ENCODE peak calls at places on chromosomes 5 and 9, in ten cellular contexts. S, R, X, A, W, K, F, I, P and J are unnamed samples.

GRCh38 chr5:12934722-12935121 is 1009.8 kb downstream of the DNAH5 start:
- DNase-seq in W (no peak), R (no peak), A (no peak), P (no peak), F (peak), K (no peak), S (no peak), X (no peak), I (no peak), J (no peak)

GRCh38 chr5:138653502-138653901 is 78.3 kb upstream of the HSPA9 start:
- DNase-seq in I (no peak), K (no peak), F (peak), R (peak), W (no peak), S (no peak), P (no peak), X (no peak), A (peak), J (peak)

GRCh38 chr9:118522093-118523028 is 818.2 kb downstream of the TLR4 start:
- DNase-seq in F (peak), K (peak), I (peak), X (peak), R (peak), P (peak), S (no peak), W (peak), A (peak), J (peak)

GRCh38 chr9:123662057-123662776 is 267.7 kb downstream of the DENND1A start:
- DNase-seq in X (no peak), R (no peak), P (no peak), A (no peak), W (no peak), K (no peak), F (no peak), I (no peak), S (no peak), J (no peak)

GRCh38 chr5:125137535-125137934 is 391.1 kb upstream of the ZNF608 start:
- DNase-seq in K (no peak), R (peak), X (no peak), F (no peak), W (no peak), S (no peak), P (no peak), A (no peak), I (no peak), J (no peak)

GRCh38 chr5:137372386-137373160 is 126.6 kb downstream of the SPOCK1 start:
- DNase-seq in W (no peak), X (no peak), I (no peak), K (no peak), S (no peak), F (no peak), P (no peak), R (no peak), A (peak), J (no peak)

GRCh38 chr9:16680965-16681658 is 189.4 kb downstream of the BNC2 start:
- DNase-seq in S (no peak), R (peak), I (no peak), K (no peak), X (no peak), W (no peak), A (peak), P (no peak), F (no peak), J (peak)

GRCh38 chr9:90898229-90898628 is 96.6 kb downstream of the SYK start:
- DNase-seq in P (no peak), X (no peak), S (no peak), W (no peak), F (no peak), K (no peak), A (peak), R (peak), I (no peak), J (no peak)

GRCh38 chr9:27426717-27427645 is 97.1 kb upstream of the IFNK start:
- DNase-seq in X (no peak), W (no peak), A (no peak), F (peak), I (no peak), K (no peak), R (peak), P (peak), S (no peak), J (no peak)

GRCh38 chr9:72788966-72789365 is 163.9 kb downstream of the ALDH1A1 start:
- DNase-seq in I (no peak), P (no peak), F (no peak), X (no peak), S (no peak), K (no peak), W (no peak), A (no peak), R (no peak), J (no peak)

GRCh38 chr5:128091579-128091978 is 8.0 kb downstream of the SLC12A2 start:
- DNase-seq in P (no peak), R (no peak), S (no peak), W (no peak), A (no peak), I (no peak), K (no peak), F (no peak), X (no peak), J (no peak)

GRCh38 chr9:113125636-113126035 is 25.2 kb upstream of the SLC31A2 start:
- DNase-seq in F (no peak), S (no peak), I (no peak), P (no peak), R (no peak), K (no peak), A (no peak), W (no peak), X (no peak), J (no peak)

GRCh38 chr5:54667136-54667535 is 149.6 kb downstream of the SNX18 start:
- DNase-seq in W (no peak), P (no peak), R (peak), S (no peak), I (no peak), F (no peak), K (no peak), X (no peak), A (no peak), J (no peak)

GRCh38 chr5:35832757-35833156 is 23.9 kb upstream of the IL7R start:
- DNase-seq in X (no peak), R (no peak), A (no peak), S (no peak), I (no peak), P (no peak), W (no peak), K (no peak), F (no peak), J (no peak)

GRCh38 chr5:120240716-120241115 is 223.4 kb upstream of the PRR16 start:
- DNase-seq in X (no peak), A (peak), F (no peak), K (no peak), I (no peak), R (peak), P (no peak), W (no peak), S (no peak), J (no peak)

GRCh38 chr5:180820788-180821321 is 18.2 kb upstream of the MGAT1 start:
- DNase-seq in I (no peak), K (peak), A (peak), P (no peak), X (no peak), F (no peak), W (no peak), R (no peak), S (no peak), J (no peak)

GRCh38 chr9:127537014-127537413 is 75.1 kb upstream of the STXBP1 start:
- DNase-seq in I (peak), P (no peak), W (no peak), F (no peak), K (peak), S (no peak), R (peak), A (peak), X (no peak), J (no peak)

GRCh38 chr9:107337676-107338590 is 54.9 kb downstream of the RAD23B start:
- DNase-seq in P (no peak), S (no peak), W (no peak), I (no peak), A (peak), X (no peak), R (no peak), K (no peak), F (no peak), J (no peak)

GRCh38 chr9:12923472-12924009 is 148.7 kb downstream of the LURAP1L start:
- DNase-seq in P (no peak), X (peak), A (peak), S (peak), R (peak), W (peak), I (peak), F (peak), K (peak), J (peak)

GRCh38 chr9:72526901-72527800 is 5.7 kb downstream of the TMC1 start:
- DNase-seq in S (peak), A (peak), K (peak), X (peak), R (peak), I (peak), P (peak), W (peak), F (peak), J (peak)

GRCh38 chr5:150558088-150558621 is 50.2 kb downstream of the NDST1 start:
- DNase-seq in R (no peak), I (no peak), X (no peak), S (no peak), W (no peak), P (no peak), A (no peak), K (no peak), F (no peak), J (no peak)

GRCh38 chr9:21153688-21154608 is 12.3 kb upstream of the IFNW1 start:
- DNase-seq in S (no peak), A (peak), I (no peak), F (peak), K (no peak), R (peak), P (no peak), W (peak), X (no peak), J (peak)

GRCh38 chr5:119655081-119655480 is 25.7 kb downstream of the FAM170A start:
- DNase-seq in I (no peak), X (no peak), S (no peak), K (no peak), W (peak), R (peak), A (no peak), P (no peak), F (peak), J (no peak)

GRCh38 chr9:72680593-72681317 is 159.3 kb downstream of the TMC1 start:
- DNase-seq in W (no peak), F (no peak), X (no peak), P (peak), K (no peak), R (no peak), S (no peak), A (no peak), I (no peak), J (no peak)

GRCh38 chr5:20619606-20620005 is 631.6 kb upstream of the CDH18 start:
- DNase-seq in F (no peak), K (no peak), P (no peak), R (no peak), A (no peak), I (no peak), X (no peak), S (no peak), W (no peak), J (no peak)

GRCh38 chr5:65059681-65060598 is 291.2 kb downstream of the CWC27 start:
- DNase-seq in F (peak), K (no peak), R (peak), S (no peak), A (peak), P (no peak), W (no peak), X (no peak), I (no peak), J (no peak)

GRCh38 chr9:94084314-94084713 is at the start of gene PTPDC1:
- DNase-seq in F (peak), P (peak), S (no peak), R (peak), X (peak), A (peak), I (no peak), K (no peak), W (no peak), J (peak)

GRCh38 chr9:110911659-110912473 is 126.4 kb downstream of the LPAR1 start:
- DNase-seq in P (no peak), S (no peak), W (no peak), A (peak), X (no peak), I (no peak), R (peak), F (peak), K (no peak), J (no peak)

GRCh38 chr5:31581498-31582099 is 49.5 kb downstream of the C5orf22 start:
- DNase-seq in W (no peak), K (no peak), P (no peak), X (no peak), I (no peak), S (no peak), R (peak), F (peak), A (peak), J (no peak)

GRCh38 chr9:116101516-116101915 is 52.1 kb upstream of the PAPPA start:
- DNase-seq in A (peak), K (no peak), S (no peak), I (no peak), W (no peak), X (no peak), P (no peak), R (peak), F (peak), J (no peak)

GRCh38 chr5:154625031-154625430 is 130.1 kb upstream of the LARP1 start:
- DNase-seq in K (no peak), I (no peak), W (no peak), X (no peak), R (no peak), P (no peak), A (no peak), F (no peak), S (no peak), J (no peak)

GRCh38 chr9:34623386-34624235 is 3.3 kb upstream of the DCTN3 start:
- DNase-seq in P (no peak), K (no peak), I (no peak), A (no peak), R (no peak), F (no peak), W (no peak), S (no peak), X (no peak), J (no peak)

GRCh38 chr5:36573441-36573840 is 33.0 kb upstream of the SLC1A3 start:
- DNase-seq in W (no peak), S (no peak), X (no peak), I (no peak), K (no peak), F (peak), A (peak), R (peak), P (no peak), J (peak)

GRCh38 chr5:16321284-16321683 is 141.7 kb upstream of the MARCHF11 start:
- DNase-seq in A (no peak), W (no peak), P (no peak), K (no peak), I (no peak), F (no peak), R (no peak), S (no peak), X (no peak), J (no peak)

DNA sequence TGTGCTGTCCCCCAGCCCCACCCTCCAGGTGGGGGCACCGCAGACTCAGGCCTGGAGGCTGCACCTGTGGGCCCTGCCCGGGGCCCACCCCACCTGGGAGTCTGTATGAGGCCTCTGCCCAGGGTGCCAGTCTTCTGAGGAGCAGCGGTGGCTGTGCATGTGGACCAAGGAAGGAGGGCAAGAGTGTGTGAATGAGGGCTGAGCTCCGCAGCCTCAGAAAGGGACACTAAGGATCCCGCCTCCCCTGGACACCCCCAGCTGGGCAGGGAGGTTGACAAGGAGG is 19.1 kb downstream of the FGD3 start:
- DNase-seq in K (no peak), W (no peak), R (no peak), P (no peak), X (no peak), I (no peak), A (no peak), S (no peak), F (no peak), J (no peak)
- H3K4me3 ChIP-seq in K (no peak), W (peak), R (no peak), P (no peak), X (no peak), I (no peak), A (no peak), S (peak), F (no peak), J (no peak)

DNA sequence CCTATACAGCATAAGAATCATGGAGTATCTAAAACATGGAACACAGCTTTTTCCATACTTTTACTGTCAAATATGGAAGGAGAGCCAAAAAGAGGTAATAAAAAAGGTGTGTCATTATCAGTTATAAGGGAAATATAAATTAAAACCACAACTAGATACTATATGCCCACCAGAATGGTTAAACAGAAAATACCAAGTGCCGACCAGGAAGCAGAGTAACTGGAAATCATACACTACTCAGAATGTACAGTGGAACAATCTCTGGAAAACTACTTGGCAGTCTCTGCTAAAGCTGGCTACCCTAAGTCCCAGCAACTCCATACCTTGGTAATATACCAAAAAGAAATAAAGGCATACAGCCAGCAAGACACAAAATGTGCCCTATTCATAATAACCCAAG is 2.4 kb downstream of the PAIP1 start:
- DNase-seq in S (no peak), X (no peak), I (no peak), K (no peak), R (no peak), W (no peak), P (no peak), F (no peak), A (no peak), J (no peak)
- H3K4me3 ChIP-seq in S (no peak), X (peak), I (no peak), K (no peak), R (peak), W (no peak), P (peak), F (peak), A (peak), J (no peak)

GRCh38 chr5:82360043-82360442 is 81.9 kb upstream of the RPS23 start:
- DNase-seq in R (no peak), F (no peak), K (no peak), A (no peak), W (no peak), P (no peak), I (no peak), X (no peak), S (no peak), J (no peak)

GRCh38 chr5:82356808-82357671 is 78.9 kb upstream of the RPS23 start:
- DNase-seq in I (peak), P (no peak), X (peak), F (peak), S (peak), W (peak), A (peak), R (peak), K (peak), J (peak)

GRCh38 chr5:82358454-82358853 is 80.3 kb upstream of the RPS23 start:
- DNase-seq in F (peak), P (no peak), R (peak), S (no peak), X (no peak), K (no peak), I (no peak), W (no peak), A (peak), J (no peak)

GRCh38 chr5:82355921-82356454 is 77.8 kb upstream of the RPS23 start:
- DNase-seq in R (no peak), S (no peak), K (no peak), I (peak), F (no peak), X (no peak), A (peak), P (no peak), W (no peak), J (peak)

DNA sequence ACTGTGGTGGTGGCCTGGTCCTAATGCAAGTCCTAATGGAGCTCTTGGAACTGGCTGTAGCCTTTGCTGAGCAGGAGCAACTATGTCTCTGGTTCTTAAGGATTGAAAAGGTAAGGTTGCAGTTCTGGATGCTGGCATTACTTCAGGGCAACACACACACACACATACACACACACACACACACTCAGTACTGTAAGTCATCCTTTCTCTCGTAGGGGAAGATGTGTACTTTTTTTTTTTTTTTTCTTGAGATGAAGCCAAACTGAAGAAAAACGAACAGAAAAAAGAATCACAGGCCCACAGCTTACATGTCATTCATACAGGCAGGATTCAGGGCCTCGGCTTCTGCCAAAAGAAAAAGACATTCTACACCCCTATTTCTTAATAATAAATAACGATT is 81.1 kb upstream of the RPS23 start:
- DNase-seq in P (no peak), R (peak), X (no peak), W (no peak), I (no peak), F (peak), A (peak), K (no peak), S (no peak), J (no peak)
- H3K4me3 ChIP-seq in P (no peak), R (no peak), X (no peak), W (no peak), I (no peak), F (no peak), A (no peak), K (no peak), S (no peak), J (no peak)

DNA sequence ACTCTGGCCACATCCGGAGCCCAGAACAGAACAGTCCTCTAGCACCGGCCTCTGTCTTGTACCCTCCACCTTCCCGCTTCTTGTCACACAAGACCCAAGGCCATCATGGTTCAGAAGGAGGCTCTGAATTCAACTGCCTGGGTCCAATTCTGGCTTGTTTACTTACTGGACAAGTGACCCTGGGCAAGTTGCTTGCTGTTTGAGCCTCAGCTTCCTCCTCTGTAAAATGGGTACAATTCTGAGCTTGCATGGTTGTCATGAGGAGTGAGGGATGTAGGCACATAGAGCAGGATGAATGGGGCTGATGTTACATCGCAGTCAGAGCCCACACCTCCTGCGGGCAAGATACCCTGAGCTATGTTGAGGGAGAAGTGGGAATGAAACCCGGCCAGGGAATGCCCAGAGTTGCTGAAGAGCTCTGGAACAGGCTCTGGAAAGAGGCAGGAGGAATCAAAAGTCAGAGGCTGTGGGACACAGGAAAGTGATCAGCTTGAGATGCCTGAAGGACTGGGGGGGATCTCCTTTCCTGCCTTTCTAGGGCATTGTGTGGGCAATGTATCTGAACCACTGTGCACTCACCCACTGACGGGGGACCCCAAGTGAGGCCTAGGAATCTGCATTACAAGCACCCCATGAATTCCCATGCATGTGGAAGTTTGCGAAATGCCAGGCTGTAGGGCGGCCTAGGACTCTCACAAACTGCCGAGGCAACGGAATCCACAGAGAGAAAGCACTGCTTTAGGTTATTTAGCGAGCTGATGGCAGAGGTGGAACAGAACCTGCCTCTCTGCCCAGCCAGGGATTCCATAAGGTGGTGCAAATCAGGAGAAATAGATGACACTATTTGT is 29.4 kb upstream of the IL17B start:
- DNase-seq in X (no peak), S (peak), F (no peak), I (no peak), A (no peak), P (no peak), R (no peak), K (no peak), W (no peak), J (no peak)
- H3K4me3 ChIP-seq in X (peak), S (peak), F (no peak), I (peak), A (peak), P (no peak), R (peak), K (peak), W (peak), J (no peak)

GRCh38 chr9:131734165-131734610 is 5.7 kb downstream of the RAPGEF1 start:
- DNase-seq in X (peak), S (no peak), F (peak), R (no peak), K (peak), P (no peak), W (peak), I (peak), A (no peak), J (no peak)
- H3K4me3 ChIP-seq in X (no peak), S (no peak), F (no peak), R (no peak), K (no peak), P (no peak), W (peak), I (no peak), A (peak), J (no peak)